ENCODE peak calls at places on chromosomes 12 and 14, in four cellular contexts. U is HepG2, T is H1, S is GM12878. W is an unnamed sample.

GRCh38 chr12:32947203-32947795 is 50.7 kb upstream of the PKP2 start:
- DNase-seq in U (peak; percentile 9), T (no peak), S (no peak), W (peak; percentile 46)

GRCh38 chr12:78096909-78097597 is 266.4 kb downstream of the NAV3 start:
- DNase-seq in U (no peak), T (no peak), S (no peak), W (no peak)

GRCh38 chr14:69282448-69282847 is 22.5 kb downstream of the GALNT16 start:
- DNase-seq in U (no peak), T (no peak), S (no peak), W (no peak)

GRCh38 chr14:96940009-96940408 is 142.8 kb downstream of the VRK1 start:
- DNase-seq in U (peak; percentile 16), T (no peak), S (no peak), W (no peak)

GRCh38 chr12:93448796-93449195 is 7.0 kb upstream of the UBE2N start:
- DNase-seq in U (peak; percentile 35), T (no peak), S (no peak), W (no peak)

GRCh38 chr12:53179694-53180269 is 740 bp upstream of the ZNF740 start:
- DNase-seq in U (no peak), T (no peak), S (no peak), W (no peak)

GRCh38 chr12:65728913-65729793 is 95.1 kb upstream of the HMGA2 start:
- DNase-seq in U (no peak), T (peak; percentile 74), S (no peak), W (peak; percentile 57)

GRCh38 chr12:124040286-124040685 is 67.3 kb downstream of the ZNF664 start:
- DNase-seq in U (no peak), T (no peak), S (no peak), W (no peak)

GRCh38 chr12:116313194-116313910 is 35.9 kb upstream of the MED13L start:
- DNase-seq in U (no peak), T (no peak), S (no peak), W (no peak)

GRCh38 chr12:108643941-108644742 is 10.4 kb upstream of the SELPLG start:
- DNase-seq in U (no peak), T (no peak), S (no peak), W (no peak)

GRCh38 chr12:87266305-87266704 is 762.9 kb downstream of the C12orf50 start:
- DNase-seq in U (peak; percentile 1), T (no peak), S (no peak), W (no peak)

GRCh38 chr14:68309121-68309520 is 483.7 kb downstream of the ZFP36L1 start:
- DNase-seq in U (no peak), T (no peak), S (no peak), W (no peak)

GRCh38 chr14:68404652-68405183 is 388.1 kb downstream of the ZFP36L1 start:
- DNase-seq in U (no peak), T (no peak), S (no peak), W (no peak)

GRCh38 chr14:37035401-37035800 is 137.0 kb downstream of the SLC25A21 start:
- DNase-seq in U (no peak), T (no peak), S (no peak), W (no peak)

GRCh38 chr12:31257784-31258183 is 68.2 kb downstream of the SINHCAF start:
- DNase-seq in U (no peak), T (no peak), S (no peak), W (no peak)

GRCh38 chr12:76866146-76866545 is 12.7 kb downstream of the CSRP2 start:
- DNase-seq in U (no peak), T (no peak), S (no peak), W (no peak)

GRCh38 chr12:71014180-71014785 is 93.7 kb upstream of the PTPRR start:
- DNase-seq in U (peak; percentile 5), T (no peak), S (no peak), W (peak; percentile 11)

GRCh38 chr12:12645485-12645884 is 33.8 kb downstream of the CREBL2 start:
- DNase-seq in U (peak; percentile 64), T (no peak), S (no peak), W (peak; percentile 56)

DNA sequence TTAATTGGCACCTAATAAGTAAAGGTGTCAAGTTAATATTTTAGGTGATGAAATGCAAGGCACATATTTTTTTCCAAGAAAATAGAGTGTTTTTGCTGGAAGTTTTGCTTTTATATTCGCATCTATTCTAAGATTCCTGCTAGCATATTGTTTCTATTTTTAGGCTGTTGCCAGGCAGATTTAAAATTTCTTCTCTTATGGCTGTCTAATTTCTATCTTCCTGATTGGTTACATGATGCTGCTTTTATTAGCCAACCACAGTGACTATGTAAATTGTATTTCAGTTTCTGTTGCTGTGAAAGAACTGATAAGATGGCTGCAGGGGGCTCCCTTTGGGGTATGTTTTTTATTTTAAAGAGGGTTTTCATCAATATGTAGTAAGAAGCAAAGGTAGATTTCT is 42.7 kb downstream of the ATF7IP start:
- DNase-seq in U (no peak), T (no peak), S (no peak), W (no peak)
- H3K9me3 ChIP-seq in U (no peaks in the 10 kb centered on the region), T (no peaks in the 10 kb centered on the region), S (peaks cover 41% of the 10 kb centered on the region), W (no peaks in the 10 kb centered on the region)

GRCh38 chr12:54588110-54588831 is at the start of gene PPP1R1A:
- DNase-seq in U (no peak), T (peak; percentile 73), S (no peak), W (no peak)
- TF ChIP-seq SUZ12 in U (no peak), T (no peak), S (no peak), W (no peak)

GRCh38 chr14:53916239-53916638 is 40.4 kb downstream of the BMP4 start:
- DNase-seq in U (peak; percentile 36), T (no peak), S (no peak), W (no peak)
- TF ChIP-seq ZNF274 in U (no peak), T (no peak), S (no peak), W (no peak)

DNA sequence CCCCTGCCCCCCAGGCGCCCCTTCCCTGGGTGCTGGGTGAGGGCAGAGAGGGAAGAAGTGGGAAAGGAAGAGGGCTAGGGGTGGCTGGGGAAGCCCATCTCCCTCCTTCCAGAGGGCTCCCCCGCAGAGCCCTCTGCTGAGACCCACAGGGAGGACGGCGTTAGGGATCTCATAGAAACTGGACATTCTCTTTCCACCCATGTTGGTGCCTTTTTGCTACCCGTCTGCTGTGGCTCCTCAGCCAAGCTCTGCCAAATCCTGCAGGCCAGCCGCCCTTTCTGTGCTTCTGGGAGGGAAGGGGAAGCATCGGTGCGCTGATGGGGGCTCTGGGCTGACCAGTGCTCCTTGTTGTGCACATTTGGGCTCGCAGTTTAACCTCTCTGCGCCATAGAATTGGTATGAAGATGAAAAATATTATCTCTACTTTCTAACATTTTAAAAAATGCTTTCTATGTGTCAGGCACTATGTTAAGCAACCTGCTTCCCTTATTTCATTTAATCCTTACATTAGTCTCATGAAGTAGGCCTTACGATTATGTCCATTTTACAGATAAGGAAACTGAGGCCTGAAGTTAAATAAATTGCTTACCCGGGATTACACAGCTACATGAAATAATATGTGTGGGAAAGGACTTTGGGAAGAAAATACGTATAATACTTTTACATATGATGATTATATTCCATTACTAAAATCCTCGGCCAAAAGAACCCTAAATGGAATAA is 981 bp downstream of the SLC48A1 start:
- DNase-seq in U (no peak), T (no peak), S (no peak), W (no peak)
- H3K9me3 ChIP-seq in U (no peaks in the 10 kb centered on the region), T (no peaks in the 10 kb centered on the region), S (no peaks in the 10 kb centered on the region), W (no peaks in the 10 kb centered on the region)